ENCODE peak calls at places on chromosomes 12 and 14, in four cellular contexts. H, Z, T and J are unnamed samples.

GRCh38 chr12:5665615-5666014 is 233.7 kb downstream of the NTF3 start:
- DNase-seq in H (no peak), Z (no peak), T (no peak), J (no peak)

GRCh38 chr12:3797649-3798048 is 44.7 kb upstream of the CRACR2A start:
- DNase-seq in H (no peak), Z (no peak), T (no peak), J (no peak)

GRCh38 chr12:44286336-44286735 is 450.5 kb downstream of the TMEM117 start:
- DNase-seq in H (no peak), Z (no peak), T (no peak), J (no peak)

GRCh38 chr14:72451081-72451972 is 442.6 kb downstream of the DPF3 start:
- DNase-seq in H (peak; percentile 14), Z (no peak), T (no peak), J (no peak)

GRCh38 chr12:108214486-108214885 is 85.4 kb downstream of the WSCD2 start:
- DNase-seq in H (no peak), Z (no peak), T (peak; percentile 30), J (peak; percentile 66)

GRCh38 chr12:77231548-77231947 is 166.2 kb upstream of the E2F7 start:
- DNase-seq in H (no peak), Z (no peak), T (no peak), J (peak; percentile 10)

GRCh38 chr12:85866929-85867776 is 6.9 kb upstream of the NTS start:
- DNase-seq in H (no peak), Z (no peak), T (peak; percentile 58), J (peak; percentile 71)

GRCh38 chr12:115354007-115354452 is 670.1 kb upstream of the TBX3 start:
- DNase-seq in H (no peak), Z (no peak), T (peak; percentile 95), J (peak; percentile 84)

GRCh38 chr14:105187935-105188524 is 6.9 kb upstream of the NUDT14 start:
- DNase-seq in H (no peak), Z (no peak), T (no peak), J (no peak)